ENCODE peak calls at places on chromosomes 6 and 20, in four cellular contexts. One of them, this sample, is unnamed.

GRCh38 chr6:154112181-154112809 is 73.3 kb downstream of the OPRM1 start:
- DNase-seq in HCT116: no peak
- DNase-seq in kidney: no peak
- DNase-seq in mammary epithelial cell: peak; percentile 94
- DNase-seq in this sample: no peak

GRCh38 chr6:157328108-157328692 is 4.9 kb upstream of the TMEM242 start:
- DNase-seq in HCT116: no peak
- DNase-seq in kidney: no peak
- DNase-seq in mammary epithelial cell: peak; percentile 61
- DNase-seq in this sample: no peak

GRCh38 chr6:167210375-167211295 is 52.9 kb upstream of the GPR31 start:
- DNase-seq in HCT116: no peak
- DNase-seq in kidney: peak; percentile 74
- DNase-seq in mammary epithelial cell: no peak
- DNase-seq in this sample: no peak

GRCh38 chr20:11195899-11196558 is 522.2 kb upstream of the JAG1 start:
- DNase-seq in HCT116: no peak
- DNase-seq in kidney: no peak
- DNase-seq in mammary epithelial cell: peak; percentile 90
- DNase-seq in this sample: no peak

GRCh38 chr20:46641424-46641823 is 9.8 kb downstream of the SLC13A3 start:
- DNase-seq in HCT116: no peak
- DNase-seq in kidney: no peak
- DNase-seq in mammary epithelial cell: no peak
- DNase-seq in this sample: no peak

GRCh38 chr6:157645201-157645795 is 177.7 kb upstream of the SNX9 start:
- DNase-seq in HCT116: no peak
- DNase-seq in kidney: no peak
- DNase-seq in mammary epithelial cell: no peak
- DNase-seq in this sample: no peak

GRCh38 chr6:16602035-16602434 is 159.2 kb downstream of the ATXN1 start:
- DNase-seq in HCT116: no peak
- DNase-seq in kidney: no peak
- DNase-seq in mammary epithelial cell: no peak
- DNase-seq in this sample: no peak

GRCh38 chr20:29300579-29301551 is 1956.6 kb upstream of the DEFB115 start:
- DNase-seq in HCT116: no peak
- DNase-seq in kidney: peak; percentile 77
- DNase-seq in mammary epithelial cell: no peak
- DNase-seq in this sample: no peak

GRCh38 chr6:158191032-158191431 is 22.9 kb downstream of the GTF2H5 start:
- DNase-seq in HCT116: no peak
- DNase-seq in kidney: no peak
- DNase-seq in mammary epithelial cell: no peak
- DNase-seq in this sample: no peak

GRCh38 chr20:46946796-46947195 is 52.2 kb downstream of the EYA2 start:
- DNase-seq in HCT116: no peak
- DNase-seq in kidney: no peak
- DNase-seq in mammary epithelial cell: no peak
- DNase-seq in this sample: peak; percentile 21

GRCh38 chr6:28522594-28523557 is 2.8 kb upstream of the GPX5 start:
- DNase-seq in HCT116: no peak
- DNase-seq in kidney: no peak
- DNase-seq in mammary epithelial cell: no peak
- DNase-seq in this sample: no peak

GRCh38 chr6:168841609-168842278 is 400.8 kb downstream of the SMOC2 start:
- DNase-seq in HCT116: no peak
- DNase-seq in kidney: no peak
- DNase-seq in mammary epithelial cell: no peak
- DNase-seq in this sample: no peak

GRCh38 chr6:161342039-161342438 is 68.2 kb upstream of the AGPAT4 start:
- DNase-seq in HCT116: no peak
- DNase-seq in kidney: no peak
- DNase-seq in mammary epithelial cell: peak; percentile 38
- DNase-seq in this sample: no peak

GRCh38 chr20:64101731-64102621 is 5.4 kb downstream of the NPBWR2 start:
- DNase-seq in HCT116: no peak
- DNase-seq in kidney: peak; percentile 71
- DNase-seq in mammary epithelial cell: no peak
- DNase-seq in this sample: no peak

GRCh38 chr6:27280064-27280539 is 32.0 kb downstream of the POM121L2 start:
- DNase-seq in HCT116: peak; percentile 45
- DNase-seq in kidney: no peak
- DNase-seq in mammary epithelial cell: peak; percentile 63
- DNase-seq in this sample: peak; percentile 43

GRCh38 chr6:100565439-100566104 is 100.9 kb upstream of the SIM1 start:
- DNase-seq in HCT116: no peak
- DNase-seq in kidney: no peak
- DNase-seq in mammary epithelial cell: no peak
- DNase-seq in this sample: no peak

GRCh38 chr20:63387393-63387792 is 26.2 kb upstream of the CHRNA4 start:
- DNase-seq in HCT116: no peak
- DNase-seq in kidney: no peak
- DNase-seq in mammary epithelial cell: no peak
- DNase-seq in this sample: no peak

GRCh38 chr20:62716198-62716940 is 7.7 kb downstream of the NTSR1 start:
- DNase-seq in HCT116: no peak
- DNase-seq in kidney: peak; percentile 49
- DNase-seq in mammary epithelial cell: no peak
- DNase-seq in this sample: no peak

GRCh38 chr20:47099749-47100515 is 205.3 kb downstream of the EYA2 start:
- DNase-seq in HCT116: no peak
- DNase-seq in kidney: no peak
- DNase-seq in mammary epithelial cell: no peak
- DNase-seq in this sample: no peak

GRCh38 chr6:138001750-138002349 is 105.4 kb downstream of the PERP start:
- DNase-seq in HCT116: peak; percentile 48
- DNase-seq in kidney: no peak
- DNase-seq in mammary epithelial cell: peak; percentile 43
- DNase-seq in this sample: peak; percentile 78

GRCh38 chr6:62615366-62616015 is 329.5 kb upstream of the KHDRBS2 start:
- DNase-seq in HCT116: no peak
- DNase-seq in kidney: no peak
- DNase-seq in mammary epithelial cell: no peak
- DNase-seq in this sample: no peak

GRCh38 chr6:38524436-38525145 is 115.1 kb downstream of the BTBD9 start:
- DNase-seq in HCT116: no peak
- DNase-seq in kidney: no peak
- DNase-seq in mammary epithelial cell: no peak
- DNase-seq in this sample: no peak

GRCh38 chr6:34792605-34793500 is 970 bp downstream of the BLTP3A start:
- DNase-seq in HCT116: no peak
- DNase-seq in kidney: no peak
- DNase-seq in mammary epithelial cell: peak; percentile 52
- DNase-seq in this sample: peak; percentile 35

GRCh38 chr20:45366192-45366591 is 3.2 kb downstream of the SYS1 start:
- DNase-seq in HCT116: no peak
- DNase-seq in kidney: no peak
- DNase-seq in mammary epithelial cell: no peak
- DNase-seq in this sample: no peak

GRCh38 chr6:11700118-11700718 is 78.4 kb downstream of the ADTRP start:
- DNase-seq in HCT116: peak; percentile 32
- DNase-seq in kidney: no peak
- DNase-seq in mammary epithelial cell: peak; percentile 29
- DNase-seq in this sample: no peak

GRCh38 chr6:41462980-41463930 is 82.9 kb upstream of the FOXP4 start:
- DNase-seq in HCT116: peak; percentile 27
- DNase-seq in kidney: no peak
- DNase-seq in mammary epithelial cell: peak; percentile 39
- DNase-seq in this sample: peak; percentile 66

GRCh38 chr6:150723056-150723658 is 123.5 kb downstream of the PLEKHG1 start:
- DNase-seq in HCT116: no peak
- DNase-seq in kidney: no peak
- DNase-seq in mammary epithelial cell: no peak
- DNase-seq in this sample: no peak

GRCh38 chr6:128350416-128351254 is 169.8 kb downstream of the PTPRK start:
- DNase-seq in HCT116: no peak
- DNase-seq in kidney: no peak
- DNase-seq in mammary epithelial cell: peak; percentile 77
- DNase-seq in this sample: no peak

GRCh38 chr20:32918296-32918695 is 59.6 kb downstream of the EFCAB8 start:
- DNase-seq in HCT116: no peak
- DNase-seq in kidney: peak; percentile 28
- DNase-seq in mammary epithelial cell: no peak
- DNase-seq in this sample: peak; percentile 6

GRCh38 chr6:51648774-51649173 is 438.6 kb downstream of the PKHD1 start:
- DNase-seq in HCT116: no peak
- DNase-seq in kidney: no peak
- DNase-seq in mammary epithelial cell: no peak
- DNase-seq in this sample: no peak

GRCh38 chr6:111843347-111844147 is 29.7 kb downstream of the FYN start:
- DNase-seq in HCT116: no peak
- DNase-seq in kidney: no peak
- DNase-seq in mammary epithelial cell: no peak
- DNase-seq in this sample: no peak

GRCh38 chr6:42979523-42980177 is 669 bp upstream of the PEX6 start:
- DNase-seq in HCT116: no peak
- DNase-seq in kidney: no peak
- DNase-seq in mammary epithelial cell: peak; percentile 72
- DNase-seq in this sample: peak; percentile 40

GRCh38 chr6:82331031-82331773 is 32.4 kb upstream of the TPBG start:
- DNase-seq in HCT116: no peak
- DNase-seq in kidney: no peak
- DNase-seq in mammary epithelial cell: peak; percentile 92
- DNase-seq in this sample: no peak

GRCh38 chr6:137233561-137234504 is 14.6 kb upstream of the IFNGR1 start:
- DNase-seq in HCT116: no peak
- DNase-seq in kidney: no peak
- DNase-seq in mammary epithelial cell: peak; percentile 85
- DNase-seq in this sample: peak; percentile 45

GRCh38 chr6:37314803-37315515 is 38.8 kb upstream of the RNF8 start:
- DNase-seq in HCT116: peak; percentile 7
- DNase-seq in kidney: no peak
- DNase-seq in mammary epithelial cell: peak; percentile 50
- DNase-seq in this sample: peak; percentile 28

DNA sequence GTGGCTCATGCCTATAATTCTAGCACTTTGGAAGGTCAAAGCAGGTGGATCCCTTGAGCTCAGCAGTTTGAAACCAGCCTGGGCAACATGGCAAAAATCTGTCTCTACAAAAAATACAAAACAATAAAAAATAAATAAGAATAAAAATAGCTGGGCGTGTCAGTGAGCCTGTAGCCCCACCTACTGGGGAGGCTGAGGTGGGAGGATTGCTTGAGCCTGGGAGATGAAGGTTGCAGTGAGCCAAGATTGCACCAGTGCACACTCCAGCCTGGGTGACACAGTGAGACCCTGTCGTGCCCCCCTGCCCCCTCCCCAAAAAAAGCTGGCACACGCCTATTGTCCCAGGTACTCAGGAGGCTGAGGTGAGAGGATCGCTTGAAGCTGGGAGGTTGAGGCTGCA is 35.1 kb upstream of the SRPK1 start:
- DNase-seq in HCT116: no peak
- DNase-seq in kidney: no peak
- DNase-seq in mammary epithelial cell: no peak
- DNase-seq in this sample: no peak
- TF ChIP-seq CTCF in HCT116: peak; percentile 38
- TF ChIP-seq CTCF in kidney: no peak
- TF ChIP-seq CTCF in mammary epithelial cell: peak; percentile 41
- TF ChIP-seq CTCF in this sample: peak; percentile 20

DNA sequence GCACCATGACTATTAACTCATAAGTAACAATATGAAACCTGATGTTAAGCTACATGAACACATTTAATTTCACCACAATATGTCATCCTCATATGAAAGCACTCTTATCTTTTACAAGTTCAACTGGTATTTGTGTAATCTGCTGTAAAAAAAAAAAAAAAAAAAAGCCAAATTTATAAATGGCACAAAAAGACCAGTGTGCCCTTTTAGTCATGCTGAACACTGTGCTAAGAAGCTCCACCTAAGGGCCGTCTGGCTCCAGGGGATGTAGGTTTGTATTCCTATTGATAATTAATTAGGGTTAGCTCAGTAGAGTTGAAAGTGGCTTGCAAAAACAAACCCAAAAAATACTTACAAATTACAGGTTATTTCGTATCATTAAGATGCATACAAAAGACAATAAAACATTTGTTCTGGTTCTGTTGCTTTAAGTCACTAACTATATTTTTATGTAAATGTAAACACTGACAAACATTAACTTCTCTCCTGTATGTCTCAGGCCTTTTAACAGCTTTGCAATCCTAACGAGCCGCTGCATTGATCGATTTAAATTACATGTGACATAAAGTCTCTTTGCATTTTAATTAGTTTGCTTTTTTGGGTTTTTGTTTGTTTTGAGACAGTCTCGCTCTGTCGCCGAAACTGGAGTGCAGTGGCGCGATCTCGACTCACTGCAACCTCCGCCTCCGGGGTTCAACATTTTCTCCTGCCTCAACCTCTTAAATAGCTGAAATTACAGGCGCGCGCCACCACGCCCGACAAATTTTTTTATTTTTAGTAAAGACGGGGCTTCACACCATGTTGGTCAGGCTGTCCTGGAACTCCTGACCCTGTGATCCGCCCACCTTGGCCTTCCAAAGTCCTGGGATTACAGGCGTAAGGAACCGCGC is 110.8 kb downstream of the HFE start:
- DNase-seq in HCT116: peak; percentile 35
- DNase-seq in kidney: peak; percentile 69
- DNase-seq in mammary epithelial cell: peak; percentile 45
- DNase-seq in this sample: peak; percentile 81
- H3K9ac ChIP-seq in HCT116: peak overlapping the region; percentile 84
- H3K9ac ChIP-seq in kidney: no peak overlapping the region
- H3K9ac ChIP-seq in mammary epithelial cell: peak overlapping the region; percentile 90
- H3K9ac ChIP-seq in this sample: peak overlapping the region; percentile 99

DNA sequence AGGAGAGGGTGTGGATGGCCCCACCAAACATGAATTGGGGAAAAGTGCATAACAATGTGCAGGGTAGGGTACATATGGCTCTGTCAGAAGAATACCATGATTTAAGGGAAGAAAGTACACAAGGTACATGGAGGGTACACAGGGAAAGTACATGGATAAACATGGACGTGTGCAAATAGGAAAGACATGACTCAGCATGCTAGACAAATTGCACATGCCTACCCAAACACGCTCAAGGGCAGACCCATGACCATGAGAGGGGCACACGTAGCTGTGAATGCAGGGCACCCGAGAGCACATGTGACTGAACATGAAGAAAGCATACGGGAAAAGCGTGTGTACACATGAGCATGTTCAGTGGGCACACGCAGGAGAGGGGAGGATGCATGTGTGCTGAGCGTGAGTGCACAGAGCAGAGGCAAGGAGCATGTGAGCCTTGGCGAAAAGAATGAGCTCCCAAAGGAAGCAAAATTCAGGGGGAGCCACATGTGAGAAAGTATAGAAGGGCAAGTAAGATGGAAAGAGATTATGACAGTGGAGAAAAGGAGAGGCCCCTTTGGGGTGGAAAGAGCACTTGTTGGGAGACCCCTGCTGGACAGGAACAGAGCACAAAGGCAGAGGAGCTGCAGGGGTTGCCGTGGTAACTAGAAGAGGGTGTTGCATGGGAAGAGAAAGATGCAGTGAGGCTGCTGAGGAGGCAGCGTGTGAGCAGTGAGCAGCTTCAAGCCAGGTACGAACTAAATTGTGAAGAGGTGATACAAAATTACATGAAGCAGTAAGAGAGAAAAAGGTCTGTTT is 17.8 kb downstream of the OR2H2 start:
- DNase-seq in HCT116: peak; percentile 6
- DNase-seq in kidney: no peak
- DNase-seq in mammary epithelial cell: no peak
- DNase-seq in this sample: no peak
- TF ChIP-seq CTCF in HCT116: peak; percentile 49
- TF ChIP-seq CTCF in kidney: no peak
- TF ChIP-seq CTCF in mammary epithelial cell: no peak
- TF ChIP-seq CTCF in this sample: no peak

GRCh38 chr6:113631616-113632015 is 225.5 kb upstream of the MARCKS start:
- DNase-seq in HCT116: no peak
- DNase-seq in kidney: no peak
- DNase-seq in mammary epithelial cell: peak; percentile 10
- DNase-seq in this sample: no peak
- H3K9ac ChIP-seq in HCT116: no peak overlapping the region
- H3K9ac ChIP-seq in kidney: no peak overlapping the region
- H3K9ac ChIP-seq in mammary epithelial cell: peak overlapping the region; percentile 83
- H3K9ac ChIP-seq in this sample: no peak overlapping the region

This sample was measured in colonic mucosa.